ENCODE peak calls at places on chromosomes 6 and 20, in eight cellular contexts. One of them, this sample, is unnamed.

GRCh38 chr20:39568090-39568489 is 605.9 kb downstream of the DHX35 start:
- DNase-seq in transverse colon: no peak
- DNase-seq in suprapubic skin: no peak
- DNase-seq in esophagus squamous epithelium: no peak
- DNase-seq in HepG2: no peak
- DNase-seq in heart left ventricle: no peak
- DNase-seq in tibial nerve: no peak
- DNase-seq in uterus: no peak
- DNase-seq in this sample: no peak

GRCh38 chr20:25495189-25495824 is 87.8 kb downstream of the GINS1 start:
- DNase-seq in transverse colon: no peak
- DNase-seq in suprapubic skin: peak
- DNase-seq in esophagus squamous epithelium: no peak
- DNase-seq in HepG2: no peak
- DNase-seq in heart left ventricle: no peak
- DNase-seq in tibial nerve: no peak
- DNase-seq in uterus: no peak
- DNase-seq in this sample: no peak

GRCh38 chr20:6870559-6870958 is 103.1 kb downstream of the BMP2 start:
- DNase-seq in transverse colon: no peak
- DNase-seq in suprapubic skin: no peak
- DNase-seq in esophagus squamous epithelium: no peak
- DNase-seq in HepG2: no peak
- DNase-seq in heart left ventricle: no peak
- DNase-seq in tibial nerve: no peak
- DNase-seq in uterus: no peak
- DNase-seq in this sample: no peak

GRCh38 chr20:2919518-2920245 is 46.4 kb downstream of the PTPRA start:
- DNase-seq in transverse colon: peak
- DNase-seq in suprapubic skin: no peak
- DNase-seq in esophagus squamous epithelium: no peak
- DNase-seq in HepG2: no peak
- DNase-seq in heart left ventricle: no peak
- DNase-seq in tibial nerve: no peak
- DNase-seq in uterus: no peak
- DNase-seq in this sample: no peak

GRCh38 chr20:58845706-58846105 is 5.0 kb downstream of the GNAS-AS1 start:
- DNase-seq in transverse colon: no peak
- DNase-seq in suprapubic skin: no peak
- DNase-seq in esophagus squamous epithelium: no peak
- DNase-seq in HepG2: no peak
- DNase-seq in heart left ventricle: no peak
- DNase-seq in tibial nerve: no peak
- DNase-seq in uterus: no peak
- DNase-seq in this sample: no peak

GRCh38 chr20:48354320-48355263 is 473.2 kb downstream of the PREX1 start:
- DNase-seq in transverse colon: no peak
- DNase-seq in suprapubic skin: no peak
- DNase-seq in esophagus squamous epithelium: no peak
- DNase-seq in HepG2: no peak
- DNase-seq in heart left ventricle: no peak
- DNase-seq in tibial nerve: no peak
- DNase-seq in uterus: no peak
- DNase-seq in this sample: no peak

GRCh38 chr20:51910202-51911050 is 108.1 kb upstream of the SALL4 start:
- DNase-seq in transverse colon: no peak
- DNase-seq in suprapubic skin: no peak
- DNase-seq in esophagus squamous epithelium: no peak
- DNase-seq in HepG2: no peak
- DNase-seq in heart left ventricle: no peak
- DNase-seq in tibial nerve: no peak
- DNase-seq in uterus: no peak
- DNase-seq in this sample: no peak

GRCh38 chr6:79536615-79536968 is 638 bp downstream of the LCA5 start:
- DNase-seq in transverse colon: peak
- DNase-seq in suprapubic skin: no peak
- DNase-seq in esophagus squamous epithelium: no peak
- DNase-seq in HepG2: no peak
- DNase-seq in heart left ventricle: peak
- DNase-seq in tibial nerve: peak
- DNase-seq in uterus: peak
- DNase-seq in this sample: peak

GRCh38 chr20:45032276-45032675 is 66.0 kb downstream of the STK4 start:
- DNase-seq in transverse colon: no peak
- DNase-seq in suprapubic skin: no peak
- DNase-seq in esophagus squamous epithelium: no peak
- DNase-seq in HepG2: no peak
- DNase-seq in heart left ventricle: no peak
- DNase-seq in tibial nerve: no peak
- DNase-seq in uterus: no peak
- DNase-seq in this sample: no peak

GRCh38 chr6:103672169-103672568 is 1187.5 kb downstream of the HACE1 start:
- DNase-seq in transverse colon: no peak
- DNase-seq in suprapubic skin: no peak
- DNase-seq in esophagus squamous epithelium: no peak
- DNase-seq in HepG2: no peak
- DNase-seq in heart left ventricle: no peak
- DNase-seq in tibial nerve: no peak
- DNase-seq in uterus: no peak
- DNase-seq in this sample: no peak

GRCh38 chr6:133187114-133187513 is 54.0 kb upstream of the EYA4 start:
- DNase-seq in transverse colon: no peak
- DNase-seq in suprapubic skin: no peak
- DNase-seq in esophagus squamous epithelium: no peak
- DNase-seq in HepG2: no peak
- DNase-seq in heart left ventricle: no peak
- DNase-seq in tibial nerve: no peak
- DNase-seq in uterus: no peak
- DNase-seq in this sample: no peak

GRCh38 chr20:4289875-4290274 is 274.5 kb upstream of the RNF24 start:
- DNase-seq in transverse colon: no peak
- DNase-seq in suprapubic skin: no peak
- DNase-seq in esophagus squamous epithelium: no peak
- DNase-seq in HepG2: no peak
- DNase-seq in heart left ventricle: no peak
- DNase-seq in tibial nerve: no peak
- DNase-seq in uterus: no peak
- DNase-seq in this sample: no peak

GRCh38 chr6:170144952-170145587 is 145.8 kb downstream of the DLL1 start:
- DNase-seq in transverse colon: no peak
- DNase-seq in suprapubic skin: no peak
- DNase-seq in esophagus squamous epithelium: no peak
- DNase-seq in HepG2: no peak
- DNase-seq in heart left ventricle: no peak
- DNase-seq in tibial nerve: no peak
- DNase-seq in uterus: no peak
- DNase-seq in this sample: no peak

GRCh38 chr6:64479134-64479533 is 843.5 kb downstream of the PHF3 start:
- DNase-seq in transverse colon: no peak
- DNase-seq in suprapubic skin: no peak
- DNase-seq in esophagus squamous epithelium: no peak
- DNase-seq in HepG2: no peak
- DNase-seq in heart left ventricle: no peak
- DNase-seq in tibial nerve: no peak
- DNase-seq in uterus: no peak
- DNase-seq in this sample: no peak

GRCh38 chr20:18727032-18727508 is 86.5 kb upstream of the SCP2D1 start:
- DNase-seq in transverse colon: peak
- DNase-seq in suprapubic skin: no peak
- DNase-seq in esophagus squamous epithelium: no peak
- DNase-seq in HepG2: no peak
- DNase-seq in heart left ventricle: no peak
- DNase-seq in tibial nerve: no peak
- DNase-seq in uterus: no peak
- DNase-seq in this sample: no peak

GRCh38 chr20:2279245-2279779 is 16.5 kb upstream of the TGM3 start:
- DNase-seq in transverse colon: no peak
- DNase-seq in suprapubic skin: no peak
- DNase-seq in esophagus squamous epithelium: no peak
- DNase-seq in HepG2: no peak
- DNase-seq in heart left ventricle: no peak
- DNase-seq in tibial nerve: no peak
- DNase-seq in uterus: no peak
- DNase-seq in this sample: no peak

GRCh38 chr20:19928379-19929360 is 88.5 kb upstream of the NAA20 start:
- DNase-seq in transverse colon: peak
- DNase-seq in suprapubic skin: no peak
- DNase-seq in esophagus squamous epithelium: no peak
- DNase-seq in HepG2: no peak
- DNase-seq in heart left ventricle: no peak
- DNase-seq in tibial nerve: no peak
- DNase-seq in uterus: no peak
- DNase-seq in this sample: peak

GRCh38 chr6:46453221-46453620 is 38.0 kb downstream of the RCAN2 start:
- DNase-seq in transverse colon: no peak
- DNase-seq in suprapubic skin: no peak
- DNase-seq in esophagus squamous epithelium: no peak
- DNase-seq in HepG2: no peak
- DNase-seq in heart left ventricle: no peak
- DNase-seq in tibial nerve: no peak
- DNase-seq in uterus: no peak
- DNase-seq in this sample: no peak

GRCh38 chr6:46452312-46452917 is 38.8 kb downstream of the RCAN2 start:
- DNase-seq in transverse colon: no peak
- DNase-seq in suprapubic skin: no peak
- DNase-seq in esophagus squamous epithelium: no peak
- DNase-seq in HepG2: no peak
- DNase-seq in heart left ventricle: no peak
- DNase-seq in tibial nerve: peak
- DNase-seq in uterus: no peak
- DNase-seq in this sample: no peak

GRCh38 chr6:46451343-46451742 is 39.9 kb downstream of the RCAN2 start:
- DNase-seq in transverse colon: no peak
- DNase-seq in suprapubic skin: no peak
- DNase-seq in esophagus squamous epithelium: no peak
- DNase-seq in HepG2: no peak
- DNase-seq in heart left ventricle: no peak
- DNase-seq in tibial nerve: no peak
- DNase-seq in uterus: no peak
- DNase-seq in this sample: no peak

GRCh38 chr6:46454691-46455090 is 36.6 kb downstream of the RCAN2 start:
- DNase-seq in transverse colon: no peak
- DNase-seq in suprapubic skin: no peak
- DNase-seq in esophagus squamous epithelium: no peak
- DNase-seq in HepG2: no peak
- DNase-seq in heart left ventricle: no peak
- DNase-seq in tibial nerve: no peak
- DNase-seq in uterus: no peak
- DNase-seq in this sample: no peak

GRCh38 chr6:46453756-46454316 is 37.4 kb downstream of the RCAN2 start:
- DNase-seq in transverse colon: no peak
- DNase-seq in suprapubic skin: no peak
- DNase-seq in esophagus squamous epithelium: no peak
- DNase-seq in HepG2: no peak
- DNase-seq in heart left ventricle: no peak
- DNase-seq in tibial nerve: no peak
- DNase-seq in uterus: no peak
- DNase-seq in this sample: no peak
- H3K4me3 ChIP-seq in transverse colon: no peak
- H3K4me3 ChIP-seq in suprapubic skin: no peak
- H3K4me3 ChIP-seq in esophagus squamous epithelium: no peak
- H3K4me3 ChIP-seq in HepG2: no peak
- H3K4me3 ChIP-seq in heart left ventricle: no peak
- H3K4me3 ChIP-seq in tibial nerve: no peak
- H3K4me3 ChIP-seq in uterus: no peak
- H3K4me3 ChIP-seq in this sample: no peak

GRCh38 chr6:56406276-56407269 is 159.2 kb upstream of the COL21A1 start:
- DNase-seq in transverse colon: no peak
- DNase-seq in suprapubic skin: no peak
- DNase-seq in esophagus squamous epithelium: no peak
- DNase-seq in HepG2: no peak
- DNase-seq in heart left ventricle: no peak
- DNase-seq in tibial nerve: no peak
- DNase-seq in uterus: no peak
- DNase-seq in this sample: no peak
- TF ChIP-seq CTCF in transverse colon: no peak
- TF ChIP-seq CTCF in suprapubic skin: no peak
- TF ChIP-seq CTCF in esophagus squamous epithelium: no peak
- TF ChIP-seq CTCF in HepG2: no peak
- TF ChIP-seq CTCF in heart left ventricle: no peak
- TF ChIP-seq CTCF in tibial nerve: no peak
- TF ChIP-seq CTCF in uterus: no peak
- TF ChIP-seq CTCF in this sample: no peak

DNA sequence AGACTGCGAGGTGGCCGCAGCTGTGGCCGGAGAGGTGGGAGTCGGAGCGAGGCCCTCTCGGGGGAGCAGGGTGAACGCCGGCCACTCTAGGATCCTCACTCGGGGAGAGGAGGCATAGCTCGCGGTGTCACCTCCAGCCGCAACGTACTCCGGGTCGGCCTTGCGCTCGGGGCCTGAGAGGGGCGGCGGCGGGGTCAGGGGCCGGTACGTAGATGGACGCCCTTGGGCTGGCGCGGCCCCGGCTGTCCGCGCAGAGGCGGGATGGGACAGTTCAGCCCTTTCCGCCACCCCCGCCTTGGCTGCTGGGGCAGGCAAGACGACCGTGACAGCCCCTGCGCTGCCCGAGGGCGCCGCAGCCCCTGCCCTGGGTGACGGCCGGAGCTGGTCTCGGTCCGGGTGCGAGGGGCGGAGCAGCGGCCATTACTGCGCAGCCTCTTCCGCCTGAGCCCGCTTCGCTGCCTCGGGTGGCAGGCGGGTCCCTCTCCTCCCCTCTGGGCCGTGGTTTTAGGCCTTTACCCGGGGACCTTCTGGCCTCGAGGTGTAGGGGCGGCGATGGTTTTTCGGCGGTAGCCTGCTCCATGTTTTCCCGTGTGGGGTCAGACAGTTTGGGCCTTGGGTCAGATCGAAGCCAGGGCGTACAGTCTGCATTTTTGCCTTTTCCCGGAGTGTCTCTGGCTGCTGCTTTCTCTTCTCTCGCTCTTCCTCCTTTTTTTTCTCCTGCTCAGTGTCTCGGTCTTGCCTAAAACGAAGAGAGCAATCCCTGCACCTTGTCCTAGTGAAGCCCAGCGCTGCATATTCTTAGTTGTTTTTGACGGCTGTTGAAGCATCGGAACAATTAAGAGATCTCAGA is 453 bp downstream of the RNF146 start:
- DNase-seq in transverse colon: peak
- DNase-seq in suprapubic skin: peak
- DNase-seq in esophagus squamous epithelium: peak
- DNase-seq in HepG2: no peak
- DNase-seq in heart left ventricle: peak
- DNase-seq in tibial nerve: peak
- DNase-seq in uterus: peak
- DNase-seq in this sample: peak
- TF ChIP-seq POLR2A in transverse colon: peak
- TF ChIP-seq POLR2A in suprapubic skin: peak
- TF ChIP-seq POLR2A in esophagus squamous epithelium: peak
- TF ChIP-seq POLR2A in HepG2: peak
- TF ChIP-seq POLR2A in heart left ventricle: no peak
- TF ChIP-seq POLR2A in tibial nerve: peak
- TF ChIP-seq POLR2A in uterus: peak
- TF ChIP-seq POLR2A in this sample: no peak

DNA sequence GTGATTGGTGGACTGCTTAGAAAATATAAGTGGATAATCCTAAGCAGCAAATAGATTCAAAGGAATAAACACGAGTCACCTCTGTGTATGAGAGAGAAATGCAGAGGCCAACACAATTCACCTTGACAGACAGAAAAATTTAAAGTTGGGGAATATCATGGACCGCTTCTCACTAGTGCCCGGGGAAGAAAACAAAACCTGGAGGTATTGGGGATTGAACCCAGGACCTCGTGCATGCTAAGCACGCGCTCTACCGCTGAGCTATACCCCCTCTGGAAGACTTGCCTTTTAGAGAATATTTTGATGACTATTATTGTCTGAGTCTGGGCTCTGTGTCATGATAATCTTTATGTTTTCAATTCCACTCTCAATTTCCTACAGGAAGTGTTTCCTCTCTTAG is 111.9 kb downstream of the TRIM27 start:
- DNase-seq in transverse colon: no peak
- DNase-seq in suprapubic skin: no peak
- DNase-seq in esophagus squamous epithelium: no peak
- DNase-seq in HepG2: peak
- DNase-seq in heart left ventricle: no peak
- DNase-seq in tibial nerve: no peak
- DNase-seq in uterus: no peak
- DNase-seq in this sample: no peak
- H3K4me3 ChIP-seq in transverse colon: no peak
- H3K4me3 ChIP-seq in suprapubic skin: no peak
- H3K4me3 ChIP-seq in esophagus squamous epithelium: no peak
- H3K4me3 ChIP-seq in HepG2: no peak
- H3K4me3 ChIP-seq in heart left ventricle: no peak
- H3K4me3 ChIP-seq in tibial nerve: no peak
- H3K4me3 ChIP-seq in uterus: no peak
- H3K4me3 ChIP-seq in this sample: no peak

This sample was measured in lower leg skin.